ENCODE peak calls at places on chromosomes 3 and 15, in six cellular contexts. W, M, Q, Z, I and K are unnamed samples.

GRCh38 chr3:76352848-76353130 is 567.4 kb upstream of the ZNF717 start:
- DNase-seq in W (no peak), M (no peak), Q (no peak), Z (no peak), I (no peak), K (no peak)

GRCh38 chr15:39125904-39126303 is 455.0 kb upstream of the THBS1 start:
- DNase-seq in W (peak; percentile 48), M (peak; percentile 54), Q (no peak), Z (peak; percentile 68), I (peak; percentile 70), K (no peak)

GRCh38 chr15:71697999-71698398 is 112.4 kb upstream of the NR2E3 start:
- DNase-seq in W (no peak), M (no peak), Q (no peak), Z (no peak), I (no peak), K (no peak)

GRCh38 chr3:47418167-47419082 is 37.6 kb downstream of the PTPN23 start:
- DNase-seq in W (no peak), M (no peak), Q (no peak), Z (no peak), I (no peak), K (no peak)

GRCh38 chr15:84955089-84955848 is 26.4 kb upstream of the PDE8A start:
- DNase-seq in W (peak; percentile 84), M (peak; percentile 69), Q (peak; percentile 79), Z (peak; percentile 78), I (peak; percentile 75), K (peak; percentile 77)

GRCh38 chr3:45985532-45986302 is 9.9 kb downstream of the FYCO1 start:
- DNase-seq in W (no peak), M (no peak), Q (no peak), Z (peak; percentile 58), I (no peak), K (no peak)

GRCh38 chr15:35723852-35724251 is 177.9 kb upstream of the DPH6 start:
- DNase-seq in W (no peak), M (peak; percentile 31), Q (no peak), Z (no peak), I (peak; percentile 52), K (no peak)

GRCh38 chr15:37079726-37080125 is 20.6 kb downstream of the MEIS2 start:
- DNase-seq in W (no peak), M (peak; percentile 83), Q (peak; percentile 69), Z (peak; percentile 84), I (no peak), K (no peak)

GRCh38 chr15:85753261-85753660 is 41.5 kb downstream of the KLHL25 start:
- DNase-seq in W (no peak), M (no peak), Q (no peak), Z (no peak), I (no peak), K (no peak)

GRCh38 chr3:174125267-174125844 is 727.8 kb downstream of the NLGN1 start:
- DNase-seq in W (peak; percentile 56), M (peak; percentile 61), Q (no peak), Z (peak; percentile 65), I (peak; percentile 69), K (no peak)

GRCh38 chr3:46574881-46575576 is 8.9 kb upstream of the LRRC2 start:
- DNase-seq in W (no peak), M (no peak), Q (no peak), Z (no peak), I (no peak), K (no peak)

GRCh38 chr15:45499426-45499825 is 23.1 kb downstream of the SLC30A4 start:
- DNase-seq in W (no peak), M (peak; percentile 43), Q (no peak), Z (no peak), I (peak; percentile 65), K (no peak)

GRCh38 chr3:81837071-81837593 is 75.7 kb upstream of the GBE1 start:
- DNase-seq in W (no peak), M (no peak), Q (no peak), Z (no peak), I (no peak), K (no peak)

GRCh38 chr3:46934508-46935167 is 41.9 kb downstream of the CCDC12 start:
- DNase-seq in W (no peak), M (no peak), Q (no peak), Z (no peak), I (peak; percentile 32), K (no peak)

GRCh38 chr15:93028632-93029612 is 60.1 kb downstream of the RGMA start:
- DNase-seq in W (no peak), M (peak; percentile 98), Q (peak; percentile 67), Z (peak; percentile 91), I (peak; percentile 77), K (peak; percentile 88)

GRCh38 chr3:10085738-10086137 is 22.3 kb downstream of the FANCD2OS start:
- DNase-seq in W (no peak), M (no peak), Q (no peak), Z (no peak), I (no peak), K (no peak)

GRCh38 chr15:25775317-25775912 is 87.7 kb downstream of the ATP10A start:
- DNase-seq in W (no peak), M (peak; percentile 92), Q (peak; percentile 22), Z (peak; percentile 82), I (peak; percentile 94), K (peak; percentile 25)

GRCh38 chr3:40631341-40631995 is 106.7 kb downstream of the ZNF621 start:
- DNase-seq in W (no peak), M (no peak), Q (no peak), Z (no peak), I (no peak), K (no peak)

GRCh38 chr15:33860749-33861148 is 107.5 kb upstream of the CHRM5 start:
- DNase-seq in W (no peak), M (peak; percentile 23), Q (no peak), Z (peak; percentile 61), I (peak; percentile 85), K (no peak)